ENCODE peak calls at places on chromosomes 3 and 15, in six cellular contexts. B, K, D, O, W and G are unnamed samples.

GRCh38 chr3:116667791-116668190 is 41.8 kb upstream of the TUSC7 start:
- DNase-seq in B (no peak), K (no peak), D (no peak), O (no peak), W (no peak), G (no peak)

GRCh38 chr3:45994661-45995369 is 809 bp downstream of the FYCO1 start:
- DNase-seq in B (no peak), K (no peak), D (peak), O (no peak), W (no peak), G (peak)

GRCh38 chr3:62559831-62560445 is 186.6 kb upstream of the FEZF2 start:
- DNase-seq in B (no peak), K (no peak), D (no peak), O (peak), W (no peak), G (no peak)

GRCh38 chr3:27596334-27596841 is 112.2 kb upstream of the SLC4A7 start:
- DNase-seq in B (no peak), K (no peak), D (no peak), O (no peak), W (no peak), G (no peak)

GRCh38 chr3:184262166-184262926 is 993 bp upstream of the CAMK2N2 start:
- DNase-seq in B (no peak), K (no peak), D (no peak), O (no peak), W (peak), G (no peak)

GRCh38 chr3:48189321-48189720 is 1.1 kb upstream of the CDC25A start:
- DNase-seq in B (no peak), K (no peak), D (no peak), O (no peak), W (no peak), G (no peak)

GRCh38 chr3:32238816-32239637 is 547 bp downstream of the CMTM8 start:
- DNase-seq in B (peak), K (peak), D (peak), O (no peak), W (peak), G (no peak)

GRCh38 chr3:98778852-98779379 is 15.8 kb downstream of the ST3GAL6 start:
- DNase-seq in B (no peak), K (no peak), D (no peak), O (no peak), W (no peak), G (no peak)

GRCh38 chr15:63371297-63371918 is 10.2 kb downstream of the CA12 start:
- DNase-seq in B (peak), K (no peak), D (no peak), O (no peak), W (peak), G (peak)

GRCh38 chr3:24101676-24102168 is 156.6 kb downstream of the NR1D2 start:
- DNase-seq in B (no peak), K (no peak), D (no peak), O (no peak), W (no peak), G (no peak)

GRCh38 chr3:157239082-157239704 is 79.2 kb upstream of the CCNL1 start:
- DNase-seq in B (no peak), K (peak), D (peak), O (peak), W (peak), G (peak)

GRCh38 chr3:53956591-53956990 is 64.9 kb upstream of the SELENOK start:
- DNase-seq in B (no peak), K (no peak), D (no peak), O (no peak), W (no peak), G (no peak)

GRCh38 chr15:22811640-22812039 is 25.2 kb downstream of the NIPA1 start:
- DNase-seq in B (no peak), K (peak), D (peak), O (no peak), W (no peak), G (no peak)

GRCh38 chr3:17411157-17411877 is 331.1 kb downstream of the TBC1D5 start:
- DNase-seq in B (no peak), K (no peak), D (no peak), O (no peak), W (no peak), G (no peak)

GRCh38 chr3:48465531-48466378 is 19.2 kb downstream of the ATRIP start:
- DNase-seq in B (peak), K (peak), D (peak), O (peak), W (peak), G (peak)

GRCh38 chr3:30641612-30642251 is 35.3 kb downstream of the TGFBR2 start:
- DNase-seq in B (no peak), K (no peak), D (no peak), O (no peak), W (no peak), G (no peak)

GRCh38 chr15:89367485-89368451 is 33.1 kb upstream of the POLG start:
- DNase-seq in B (no peak), K (no peak), D (no peak), O (no peak), W (peak), G (no peak)

GRCh38 chr3:101849714-101850326 is 506 bp downstream of the NFKBIZ start:
- DNase-seq in B (peak), K (peak), D (peak), O (no peak), W (no peak), G (peak)

GRCh38 chr3:82493858-82494257 is 732.4 kb upstream of the GBE1 start:
- DNase-seq in B (no peak), K (no peak), D (no peak), O (no peak), W (no peak), G (no peak)

GRCh38 chr15:46265664-46266063 is 630.8 kb downstream of the SQOR start:
- DNase-seq in B (no peak), K (no peak), D (no peak), O (no peak), W (no peak), G (no peak)

GRCh38 chr3:193836918-193837317 is 243.9 kb downstream of the OPA1 start:
- DNase-seq in B (no peak), K (no peak), D (no peak), O (no peak), W (no peak), G (no peak)
- TF ChIP-seq POLR2A in B (no peak), K (no peak), D (no peak), O (no peak), W (no peak), G (no peak)

DNA sequence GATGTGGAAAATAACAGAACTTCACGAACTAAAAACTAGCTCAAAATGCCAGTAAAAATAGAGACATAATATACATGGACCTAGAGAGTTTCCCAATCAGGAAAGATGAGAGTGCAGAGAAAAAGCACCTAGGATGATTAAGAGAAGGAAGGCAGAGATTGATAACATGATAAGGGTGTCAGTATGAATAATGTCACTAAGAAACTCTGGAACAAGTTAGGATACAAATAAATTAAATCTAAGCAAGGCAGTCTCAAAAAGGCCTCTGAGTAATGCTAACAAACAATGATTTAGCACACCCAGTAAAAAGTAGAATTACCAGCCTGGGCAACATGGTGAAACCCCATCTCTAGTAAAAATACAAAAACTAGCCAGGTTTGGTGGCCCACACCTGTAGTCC is 304.7 kb upstream of the DPPA4 start:
- DNase-seq in B (no peak), K (no peak), D (no peak), O (no peak), W (no peak), G (no peak)
- TF ChIP-seq POLR2AphosphoS5 in B (no peak), K (no peak), D (no peak), O (no peak), W (no peak), G (no peak)

GRCh38 chr15:100373037-100373896 is 31.5 kb upstream of the ADAMTS17 start:
- DNase-seq in B (no peak), K (no peak), D (no peak), O (no peak), W (peak), G (no peak)

GRCh38 chr15:100373942-100374341 is 32.2 kb upstream of the ADAMTS17 start:
- DNase-seq in B (no peak), K (no peak), D (no peak), O (no peak), W (no peak), G (no peak)

DNA sequence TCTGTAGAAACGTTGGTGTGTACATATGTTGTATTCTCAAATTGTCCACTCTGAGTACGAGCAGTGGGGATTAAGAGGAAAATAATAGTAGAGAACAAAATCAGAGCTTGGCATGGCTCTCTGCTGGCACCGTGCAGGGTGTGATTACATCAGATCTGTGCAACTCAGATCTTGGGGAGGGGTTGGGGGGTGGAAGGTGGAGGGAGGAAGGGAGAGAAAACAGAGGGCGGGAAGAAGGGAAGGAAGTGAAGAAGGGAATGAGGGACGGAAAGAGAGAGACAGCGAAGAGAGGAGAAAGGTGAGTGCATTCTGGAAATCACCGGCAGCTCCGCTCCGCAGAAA is 30.9 kb upstream of the ADAMTS17 start:
- DNase-seq in B (peak), K (no peak), D (no peak), O (no peak), W (no peak), G (no peak)
- H3K27ac ChIP-seq in B (peak), K (no peak), D (peak), O (no peak), W (peak), G (peak)

GRCh38 chr3:141332436-141332835 is 35.9 kb upstream of the ZBTB38 start:
- DNase-seq in B (no peak), K (no peak), D (peak), O (no peak), W (no peak), G (no peak)
- TF ChIP-seq POLR2A in B (no peak), K (no peak), D (no peak), O (no peak), W (no peak), G (no peak)

GRCh38 chr15:48222627-48223026 is 16.5 kb downstream of the SLC12A1 start:
- DNase-seq in B (no peak), K (no peak), D (no peak), O (no peak), W (no peak), G (no peak)

GRCh38 chr15:48221261-48221660 is 15.2 kb downstream of the SLC12A1 start:
- DNase-seq in B (no peak), K (no peak), D (no peak), O (no peak), W (no peak), G (no peak)

DNA sequence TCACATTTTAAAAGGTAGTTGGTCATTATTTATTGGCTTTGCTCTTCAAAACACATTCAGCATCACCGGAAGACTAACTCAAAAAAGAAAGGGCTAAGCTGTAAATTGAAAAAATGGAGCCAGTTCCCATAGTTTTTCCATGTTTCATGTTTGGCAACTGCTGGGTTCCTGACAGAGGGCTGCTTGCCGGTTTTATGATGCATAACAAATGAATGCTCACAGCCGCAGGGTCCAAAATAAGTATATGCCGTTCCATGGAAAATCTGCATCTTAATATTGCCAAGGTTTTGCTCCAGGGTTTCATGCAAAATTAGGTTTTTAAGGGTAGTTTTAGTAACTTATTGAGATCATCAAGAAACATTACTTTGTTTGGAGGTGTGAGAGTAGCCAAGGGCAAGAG is 15.8 kb downstream of the SLC12A1 start:
- DNase-seq in B (no peak), K (no peak), D (no peak), O (no peak), W (no peak), G (no peak)
- TF ChIP-seq POLR2AphosphoS5 in B (no peak), K (no peak), D (no peak), O (no peak), W (no peak), G (no peak)

DNA sequence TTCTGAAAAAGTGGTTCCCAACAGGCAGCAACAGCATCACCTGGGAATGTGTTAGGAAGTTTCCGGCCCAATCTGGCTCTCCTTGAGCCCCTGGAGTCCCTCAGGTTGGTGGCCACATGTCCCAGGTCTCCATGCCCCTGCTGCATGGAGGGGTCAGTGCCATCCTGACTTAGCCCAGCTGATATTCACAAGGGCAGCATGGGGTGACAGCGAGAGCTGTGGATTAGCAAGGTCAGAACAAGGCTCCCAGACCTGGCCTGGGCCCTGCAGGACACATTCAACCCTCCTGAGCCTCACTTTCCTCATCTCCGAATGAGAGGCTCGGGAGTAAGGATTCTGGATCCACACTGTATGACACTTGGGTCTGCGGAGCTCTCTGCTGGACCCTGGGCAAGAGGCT is 243.8 kb upstream of the TLE3 start:
- DNase-seq in B (no peak), K (no peak), D (no peak), O (no peak), W (no peak), G (no peak)
- H3K27ac ChIP-seq in B (no peak), K (no peak), D (no peak), O (no peak), W (no peak), G (no peak)

GRCh38 chr15:83610132-83610531 is 43.8 kb upstream of the ADAMTSL3 start:
- DNase-seq in B (no peak), K (no peak), D (no peak), O (no peak), W (no peak), G (no peak)
- TF ChIP-seq POLR2A in B (no peak), K (no peak), D (no peak), O (no peak), W (no peak), G (no peak)

DNA sequence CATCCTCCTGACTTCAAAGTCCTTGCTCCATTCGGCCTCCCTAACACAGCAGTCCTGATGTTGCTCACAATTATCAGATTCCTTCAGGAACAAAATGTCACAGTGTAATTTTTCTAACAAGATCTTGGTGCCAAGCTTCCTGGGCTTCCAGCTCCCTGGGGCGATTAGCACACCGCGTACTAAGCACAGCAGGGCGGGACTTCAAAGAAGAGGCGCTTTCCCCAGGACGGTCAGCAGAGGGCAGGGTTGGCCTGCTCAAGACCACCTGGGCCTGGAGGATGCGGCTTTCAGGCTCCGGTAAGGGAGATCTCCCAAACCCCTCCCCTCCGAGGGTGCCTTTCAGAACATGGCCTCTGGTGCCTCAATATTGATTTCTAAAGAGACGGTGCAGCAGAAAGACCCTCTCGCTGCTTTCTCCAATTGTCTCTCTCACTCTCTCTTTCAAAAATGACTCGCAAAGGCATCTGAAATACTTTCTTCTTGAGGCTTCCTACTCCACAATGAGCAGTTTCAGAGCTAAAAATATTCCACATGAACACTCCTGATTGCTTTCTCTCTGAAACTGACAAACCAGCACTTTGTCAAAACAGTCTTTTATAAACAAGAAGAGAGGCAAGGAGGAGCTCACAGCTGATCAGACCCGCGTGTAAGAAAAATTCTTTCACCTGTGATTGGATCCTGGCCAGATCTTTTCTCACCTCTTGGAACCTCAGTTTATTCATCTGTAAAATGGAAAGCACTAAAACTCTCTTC is 154.1 kb downstream of the ADAMTS9 start:
- DNase-seq in B (peak), K (peak), D (peak), O (peak), W (peak), G (peak)
- TF ChIP-seq POLR2AphosphoS5 in B (no peak), K (peak), D (peak), O (no peak), W (peak), G (peak)

GRCh38 chr15:64694816-64695215 is 80.6 kb downstream of the RBPMS2 start:
- DNase-seq in B (no peak), K (no peak), D (no peak), O (no peak), W (no peak), G (no peak)
- H3K27ac ChIP-seq in B (peak), K (peak), D (no peak), O (no peak), W (peak), G (peak)

GRCh38 chr15:58330836-58331561 is 100.8 kb upstream of the LIPC start:
- DNase-seq in B (peak), K (no peak), D (no peak), O (no peak), W (no peak), G (no peak)

GRCh38 chr15:58331903-58332675 is 99.7 kb upstream of the LIPC start:
- DNase-seq in B (peak), K (peak), D (peak), O (peak), W (no peak), G (peak)

GRCh38 chr15:58334803-58335202 is 97.0 kb upstream of the LIPC start:
- DNase-seq in B (no peak), K (no peak), D (no peak), O (no peak), W (no peak), G (no peak)

GRCh38 chr15:58331562-58331902 is 100.3 kb upstream of the LIPC start:
- DNase-seq in B (no peak), K (no peak), D (no peak), O (no peak), W (no peak), G (no peak)

DNA sequence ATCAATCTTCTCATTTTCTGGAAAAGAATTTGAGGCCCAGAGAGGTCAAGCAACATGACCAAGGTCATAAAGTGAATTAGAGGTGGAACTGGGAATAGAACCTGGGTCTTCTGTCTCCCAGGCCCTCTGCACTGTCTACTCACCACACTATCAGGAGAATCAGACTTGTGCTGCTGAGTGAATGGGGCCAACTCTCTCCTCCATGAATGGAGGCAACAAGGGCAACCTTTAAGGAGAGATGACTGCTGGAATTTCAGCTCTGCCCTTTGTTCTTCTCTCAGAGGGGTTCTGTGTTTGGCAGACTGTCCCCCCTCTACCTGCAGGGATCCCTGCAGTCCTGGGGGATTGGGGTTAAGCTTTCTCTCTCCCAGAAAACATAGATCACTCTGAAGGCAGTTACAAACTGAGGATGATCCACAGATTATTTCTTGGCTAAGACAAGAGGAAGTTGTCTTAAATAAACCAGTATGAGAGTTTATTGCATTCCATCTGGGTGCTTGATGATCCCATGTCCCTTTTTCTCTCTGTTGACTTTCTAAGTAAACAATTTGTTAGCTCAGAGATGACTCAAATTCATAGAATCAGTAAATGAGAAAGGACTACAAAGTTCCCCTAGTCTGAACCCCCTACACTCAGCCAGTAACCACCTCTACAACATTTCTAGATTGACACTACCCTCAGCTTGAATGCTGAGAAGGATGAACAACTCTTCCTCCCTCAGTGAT is 99.0 kb upstream of the LIPC start:
- DNase-seq in B (no peak), K (no peak), D (no peak), O (no peak), W (no peak), G (no peak)
- TF ChIP-seq POLR2A in B (no peak), K (no peak), D (no peak), O (no peak), W (no peak), G (no peak)